ENCODE peak calls at places on chromosomes 4 and X, in eight cellular contexts. Z is activated CD8-positive, alpha-beta memory T cell treated with anti-CD3 and anti-CD28 coated beads for 48 hours; O is stromal cell of bone marrow; S is body of pancreas; W is T-helper 1 cell; L is psoas muscle; V is aorta; B is head of caudate nucleus. D is an unnamed sample.

GRCh38 chr4:15926486-15926885 is 12.1 kb downstream of the FGFBP1 start:
- DNase-seq in Z (no peak), O (no peak), S (no peak), W (no peak), L (no peak), V (no peak), B (no peak), D (no peak)

GRCh38 chr4:142883433-142883832 is 37.3 kb upstream of the INPP4B start:
- DNase-seq in Z (no peak), O (no peak), S (no peak), W (no peak), L (no peak), V (no peak), B (no peak), D (peak; percentile 12)

GRCh38 chrX:46758956-46759644 is at the start of gene SLC9A7:
- DNase-seq in Z (peak; percentile 65), O (no peak), S (peak; percentile 81), W (peak; percentile 62), L (peak; percentile 72), V (peak; percentile 83), B (peak; percentile 42), D (peak; percentile 73)

GRCh38 chrX:154411981-154412340 is 622 bp downstream of the TAFAZZIN start:
- DNase-seq in Z (no peak), O (peak; percentile 33), S (peak; percentile 44), W (peak; percentile 18), L (peak; percentile 70), V (peak; percentile 79), B (peak; percentile 12), D (peak; percentile 61)

GRCh38 chr4:153140294-153140693 is 63.9 kb upstream of the TRIM2 start:
- DNase-seq in Z (no peak), O (peak; percentile 43), S (no peak), W (no peak), L (no peak), V (no peak), B (no peak), D (no peak)

GRCh38 chr4:2059726-2060577 is 825 bp downstream of the NAT8L start:
- DNase-seq in Z (no peak), O (no peak), S (no peak), W (no peak), L (peak; percentile 7), V (peak; percentile 34), B (peak; percentile 40), D (no peak)

GRCh38 chrX:25015486-25016360 is at the start of gene ARX:
- DNase-seq in Z (no peak), O (no peak), S (peak; percentile 37), W (no peak), L (peak; percentile 68), V (peak; percentile 64), B (peak; percentile 52), D (peak; percentile 31)

GRCh38 chr4:3307060-3307459 is 14.2 kb downstream of the RGS12 start:
- DNase-seq in Z (no peak), O (no peak), S (no peak), W (no peak), L (no peak), V (peak; percentile 32), B (no peak), D (no peak)

GRCh38 chrX:26414534-26414933 is 198.6 kb downstream of the MAGEB5 start:
- DNase-seq in Z (no peak), O (no peak), S (no peak), W (no peak), L (no peak), V (no peak), B (no peak), D (no peak)

GRCh38 chr4:10117424-10118354 is 1.1 kb upstream of the WDR1 start:
- DNase-seq in Z (no peak), O (no peak), S (peak; percentile 34), W (no peak), L (no peak), V (peak; percentile 66), B (no peak), D (peak; percentile 58)

GRCh38 chr4:91622925-91623600 is 680.7 kb upstream of the GRID2 start:
- DNase-seq in Z (no peak), O (no peak), S (no peak), W (no peak), L (no peak), V (no peak), B (no peak), D (no peak)

D was measured in endothelial cell of umbilical vein.